ENCODE peak calls at places on chromosomes 6 and 20, in four cellular contexts. D is HCT116, L is PC-3, W is GM23338. T is an unnamed sample.

GRCh38 chr6:165298426-165298825 is 11.0 kb downstream of the C6orf118 start:
- DNase-seq in L (no peak), W (no peak), D (no peak), T (no peak)

GRCh38 chr6:57242505-57242904 is 20.4 kb upstream of the RAB23 start:
- DNase-seq in L (peak; percentile 66), W (no peak), D (no peak), T (no peak)

GRCh38 chr6:105641507-105641906 is 238.6 kb upstream of the PREP start:
- DNase-seq in W (no peak), L (no peak), D (no peak), T (peak; percentile 11)

GRCh38 chr20:62985089-62985778 is 21.5 kb downstream of the BHLHE23 start:
- DNase-seq in W (no peak), D (no peak), L (no peak), T (no peak)

GRCh38 chr6:103854059-103854458 is 1005.7 kb downstream of the HACE1 start:
- DNase-seq in D (no peak), L (no peak), W (peak; percentile 37), T (no peak)

GRCh38 chr20:46607191-46607848 is 43.9 kb downstream of the SLC13A3 start:
- DNase-seq in D (no peak), L (no peak), W (no peak), T (no peak)

GRCh38 chr6:89862281-89862680 is 32.0 kb upstream of the GJA10 start:
- DNase-seq in W (no peak), L (no peak), D (no peak), T (no peak)

GRCh38 chr6:25660512-25660911 is 8.5 kb downstream of the SCGN start:
- DNase-seq in L (peak; percentile 82), D (peak; percentile 56), W (no peak), T (no peak)

GRCh38 chr6:32668226-32668747 is 1.8 kb upstream of the HLA-DQB1 start:
- DNase-seq in D (peak; percentile 41), W (peak; percentile 74), L (peak; percentile 74), T (peak; percentile 83)

GRCh38 chr20:23161968-23162696 is 76.0 kb upstream of the CD93 start:
- DNase-seq in W (no peak), D (no peak), L (peak; percentile 19), T (no peak)

GRCh38 chr6:70241031-70241430 is 61.9 kb downstream of the COL9A1 start:
- DNase-seq in W (no peak), D (no peak), L (no peak), T (no peak)

GRCh38 chr6:150830409-150831165 is 34.9 kb upstream of the MTHFD1L start:
- DNase-seq in L (peak; percentile 9), D (no peak), W (no peak), T (no peak)

GRCh38 chr20:62276448-62276847 is 26.3 kb upstream of the ADRM1 start:
- DNase-seq in D (no peak), W (no peak), L (no peak), T (no peak)

GRCh38 chr20:6635034-6635736 is 132.3 kb upstream of the BMP2 start:
- DNase-seq in D (no peak), W (no peak), L (no peak), T (no peak)

GRCh38 chr6:6843057-6843627 is 254.6 kb downstream of the LY86 start:
- DNase-seq in L (peak; percentile 82), W (no peak), D (no peak), T (no peak)

GRCh38 chr20:63085087-63085861 is 78.5 kb upstream of the BHLHE23 start:
- DNase-seq in L (no peak), W (no peak), D (no peak), T (no peak)

GRCh38 chr6:3392930-3393575 is 63.8 kb downstream of the SLC22A23 start:
- DNase-seq in L (no peak), W (no peak), D (no peak), T (no peak)

GRCh38 chr6:158488065-158488464 is 71.8 kb upstream of the TMEM181 start:
- DNase-seq in W (no peak), D (peak; percentile 63), L (peak; percentile 85), T (no peak)

GRCh38 chr20:21325296-21325695 is 22.2 kb downstream of the XRN2 start:
- DNase-seq in D (no peak), L (no peak), W (no peak), T (no peak)

GRCh38 chr20:56245761-56246160 is 2.8 kb upstream of the MC3R start:
- DNase-seq in W (no peak), D (no peak), L (peak; percentile 38), T (no peak)

GRCh38 chr6:100296810-100297544 is 167.7 kb downstream of the SIM1 start:
- DNase-seq in L (peak; percentile 66), W (no peak), D (peak; percentile 74), T (no peak)

GRCh38 chr20:48761023-48761785 is 66.6 kb downstream of the PREX1 start:
- DNase-seq in W (no peak), D (no peak), L (no peak), T (peak; percentile 56)

GRCh38 chr20:48384147-48384818 is 443.5 kb downstream of the PREX1 start:
- DNase-seq in L (no peak), W (peak; percentile 78), D (peak; percentile 24), T (peak; percentile 49)

GRCh38 chr6:44304282-44305199 is 8.6 kb downstream of the AARS2 start:
- DNase-seq in L (peak; percentile 35), W (peak; percentile 74), D (peak; percentile 10), T (peak; percentile 50)

DNA sequence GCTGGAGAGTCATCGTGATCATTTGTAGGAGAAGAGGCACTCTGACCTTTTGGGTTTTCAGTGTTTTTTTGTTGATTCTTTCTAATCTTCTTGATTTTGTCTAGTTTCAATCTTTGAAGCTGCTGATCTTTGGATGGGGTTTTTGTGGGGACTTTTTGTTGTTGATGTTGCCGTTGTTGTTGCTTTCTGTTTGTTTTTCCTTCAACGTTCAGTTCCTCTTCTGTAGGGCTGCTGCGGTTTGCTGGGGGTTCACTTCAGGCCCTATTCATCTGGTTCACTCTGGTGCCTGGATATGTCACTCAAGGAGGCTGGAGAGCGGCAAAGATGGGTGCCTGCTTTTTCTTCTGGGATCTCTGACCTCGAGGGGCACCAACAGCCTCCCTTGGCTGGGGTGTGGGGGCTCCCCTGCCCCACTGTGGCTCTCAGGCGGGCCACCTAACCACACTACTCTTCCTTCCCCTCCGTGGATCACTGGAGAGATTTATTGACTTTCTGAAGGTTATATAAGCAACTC is 21.5 kb upstream of the TMEM244 start:
- DNase-seq in L (no peak), W (no peak), D (no peak), T (no peak)
- TF ChIP-seq EZH2phosphoT487 in L (no peak), W (no peak), D (no peak), T (no peak)

GRCh38 chr20:53342429-53342828 is 251.2 kb downstream of the ZNF217 start:
- DNase-seq in W (no peak), D (no peak), L (no peak), T (no peak)

GRCh38 chr20:53345536-53346070 is 248.0 kb downstream of the ZNF217 start:
- DNase-seq in D (no peak), L (no peak), W (no peak), T (no peak)

GRCh38 chr20:53344891-53345290 is 248.7 kb downstream of the ZNF217 start:
- DNase-seq in D (no peak), L (no peak), W (no peak), T (no peak)

GRCh38 chr20:53346266-53346665 is 247.4 kb downstream of the ZNF217 start:
- DNase-seq in W (no peak), L (no peak), D (no peak), T (no peak)

GRCh38 chr20:53343433-53343832 is 250.2 kb downstream of the ZNF217 start:
- DNase-seq in L (no peak), W (no peak), D (no peak), T (no peak)
- TF ChIP-seq EZH2phosphoT487 in L (no peak), W (no peak), D (no peak), T (no peak)

DNA sequence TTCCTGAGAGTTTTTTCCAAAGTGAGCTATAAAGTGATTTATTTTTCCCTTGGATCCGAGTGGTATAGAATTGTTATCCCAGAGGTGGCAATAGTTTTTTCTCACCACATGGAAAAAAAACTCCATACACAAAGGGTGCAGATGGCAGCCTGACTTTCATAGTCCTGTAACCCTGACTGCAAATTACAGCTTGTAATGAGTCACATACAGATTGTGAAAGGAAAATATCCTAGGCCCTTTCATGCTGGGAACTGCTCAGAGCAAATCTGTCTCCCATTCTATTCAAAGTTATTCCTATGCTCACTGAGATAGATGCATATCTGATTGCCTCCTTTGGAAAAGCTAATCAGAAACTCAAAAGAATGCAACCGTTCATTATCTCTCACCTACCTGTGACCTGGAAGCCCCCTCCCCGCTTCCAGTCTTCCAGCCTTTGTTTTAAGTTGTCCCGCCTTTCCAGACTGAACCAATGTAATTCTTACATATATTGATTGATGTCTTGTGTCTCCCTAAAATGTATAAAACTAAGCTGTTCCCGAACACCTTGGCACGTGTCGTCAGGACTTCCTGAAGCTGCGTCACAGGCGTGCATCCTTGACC is 108.7 kb upstream of the MAP3K4 start:
- DNase-seq in L (no peak), D (no peak), W (no peak), T (no peak)
- TF ChIP-seq EZH2phosphoT487 in L (no peak), D (no peak), W (no peak), T (no peak)

DNA sequence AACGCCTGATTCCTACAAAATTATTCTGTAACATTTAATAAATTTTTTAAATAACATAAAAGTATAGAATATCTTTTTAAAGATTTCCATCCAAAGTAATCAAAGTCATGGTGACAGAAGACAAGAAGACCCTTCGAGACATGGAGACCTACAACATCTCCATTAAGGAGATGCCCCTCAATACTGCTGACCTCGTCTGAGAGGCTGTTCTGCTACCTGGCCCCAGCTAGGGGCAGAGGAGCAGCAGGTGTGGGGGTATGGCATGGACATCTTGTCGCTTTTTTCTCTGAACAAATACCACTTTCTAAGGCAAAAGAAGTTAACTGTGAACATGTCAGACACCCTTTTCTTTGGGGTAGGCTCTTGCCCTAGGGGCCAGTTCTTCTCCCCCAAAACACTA is 44.1 kb downstream of the BLOC1S5 start:
- DNase-seq in W (no peak), D (no peak), L (no peak), T (no peak)
- TF ChIP-seq EZH2phosphoT487 in W (no peak), D (no peak), L (no peak), T (no peak)

GRCh38 chr20:35355372-35355771 is 56.4 kb downstream of the UQCC1 start:
- DNase-seq in L (no peak), D (no peak), W (no peak), T (no peak)

GRCh38 chr20:35359335-35359997 is 52.3 kb downstream of the UQCC1 start:
- DNase-seq in L (peak; percentile 10), D (no peak), W (no peak), T (no peak)

GRCh38 chr20:35363190-35363589 is 48.6 kb downstream of the UQCC1 start:
- DNase-seq in L (no peak), W (no peak), D (no peak), T (no peak)

DNA sequence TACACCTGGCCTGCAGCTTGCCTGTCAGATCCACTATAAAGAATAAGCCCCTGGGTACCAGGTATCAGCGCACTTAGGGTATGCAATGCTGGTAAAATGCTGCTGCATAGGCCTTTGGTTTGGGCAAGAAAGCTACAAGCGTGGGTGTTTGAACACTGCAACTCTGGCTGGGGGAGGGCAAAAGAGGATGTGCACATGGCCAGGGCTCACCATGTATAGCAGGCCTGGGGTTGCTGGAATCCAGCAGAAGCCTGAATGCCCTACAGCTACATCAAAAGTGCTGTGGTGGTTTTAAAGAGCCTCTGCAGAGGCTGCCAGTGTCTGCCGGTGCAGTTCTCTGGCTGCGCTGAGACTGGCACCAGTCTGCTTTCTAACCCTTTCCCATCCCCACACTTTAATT is 51.7 kb downstream of the UQCC1 start:
- DNase-seq in L (no peak), D (no peak), W (no peak), T (no peak)
- TF ChIP-seq EZH2phosphoT487 in L (no peak), D (no peak), W (no peak), T (no peak)